ENCODE peak calls at places on chromosome 17, in ten cellular contexts. One of them, this sample, is unnamed.

GRCh38 chr17:58822148-58823050 is 66.7 kb downstream of the PPM1E start:
- DNase-seq in naive B cell: no peak
- DNase-seq in effector memory CD4-positive, alpha-beta T cell: no peak
- DNase-seq in activated B cell treated with CpG ODN at 0.5 μM for 24 hours: no peak
- DNase-seq in activated CD8-positive, alpha-beta memory T cell treated with anti-CD3 and anti-CD28 coated beads, Interleukin-2, amount 50 U/mL, for 48 hours: no peak
- DNase-seq in NCI-H2081: peak
- DNase-seq in type B pancreatic cell: no peak
- DNase-seq in stimulated activated CD4-positive, alpha-beta T cell treated with anti-CD3 and anti-CD28 coated beads, Interleukin-15, amount 100 ng/mL, for 1 hour: no peak
- DNase-seq in cardiac muscle cell: peak
- DNase-seq in GDM1: no peak
- DNase-seq in this sample: no peak

GRCh38 chr17:48427598-48427997 is 2.4 kb downstream of the SKAP1 start:
- DNase-seq in naive B cell: no peak
- DNase-seq in effector memory CD4-positive, alpha-beta T cell: peak
- DNase-seq in activated B cell treated with CpG ODN at 0.5 μM for 24 hours: no peak
- DNase-seq in activated CD8-positive, alpha-beta memory T cell treated with anti-CD3 and anti-CD28 coated beads, Interleukin-2, amount 50 U/mL, for 48 hours: peak
- DNase-seq in NCI-H2081: peak
- DNase-seq in type B pancreatic cell: no peak
- DNase-seq in stimulated activated CD4-positive, alpha-beta T cell treated with anti-CD3 and anti-CD28 coated beads, Interleukin-15, amount 100 ng/mL, for 1 hour: peak
- DNase-seq in cardiac muscle cell: no peak
- DNase-seq in GDM1: no peak
- DNase-seq in this sample: no peak

GRCh38 chr17:12857592-12857991 is 68.3 kb downstream of the ARHGAP44 start:
- DNase-seq in naive B cell: no peak
- DNase-seq in effector memory CD4-positive, alpha-beta T cell: no peak
- DNase-seq in activated B cell treated with CpG ODN at 0.5 μM for 24 hours: no peak
- DNase-seq in activated CD8-positive, alpha-beta memory T cell treated with anti-CD3 and anti-CD28 coated beads, Interleukin-2, amount 50 U/mL, for 48 hours: no peak
- DNase-seq in NCI-H2081: no peak
- DNase-seq in type B pancreatic cell: no peak
- DNase-seq in stimulated activated CD4-positive, alpha-beta T cell treated with anti-CD3 and anti-CD28 coated beads, Interleukin-15, amount 100 ng/mL, for 1 hour: no peak
- DNase-seq in cardiac muscle cell: no peak
- DNase-seq in GDM1: no peak
- DNase-seq in this sample: no peak

GRCh38 chr17:80110447-80110812 is 9.0 kb downstream of the GAA start:
- DNase-seq in naive B cell: no peak
- DNase-seq in effector memory CD4-positive, alpha-beta T cell: no peak
- DNase-seq in activated B cell treated with CpG ODN at 0.5 μM for 24 hours: no peak
- DNase-seq in activated CD8-positive, alpha-beta memory T cell treated with anti-CD3 and anti-CD28 coated beads, Interleukin-2, amount 50 U/mL, for 48 hours: no peak
- DNase-seq in NCI-H2081: no peak
- DNase-seq in type B pancreatic cell: no peak
- DNase-seq in stimulated activated CD4-positive, alpha-beta T cell treated with anti-CD3 and anti-CD28 coated beads, Interleukin-15, amount 100 ng/mL, for 1 hour: no peak
- DNase-seq in cardiac muscle cell: no peak
- DNase-seq in GDM1: no peak
- DNase-seq in this sample: no peak

GRCh38 chr17:60941028-60941427 is 263.4 kb downstream of the BCAS3 start:
- DNase-seq in naive B cell: no peak
- DNase-seq in effector memory CD4-positive, alpha-beta T cell: no peak
- DNase-seq in activated B cell treated with CpG ODN at 0.5 μM for 24 hours: no peak
- DNase-seq in activated CD8-positive, alpha-beta memory T cell treated with anti-CD3 and anti-CD28 coated beads, Interleukin-2, amount 50 U/mL, for 48 hours: no peak
- DNase-seq in NCI-H2081: peak
- DNase-seq in type B pancreatic cell: no peak
- DNase-seq in stimulated activated CD4-positive, alpha-beta T cell treated with anti-CD3 and anti-CD28 coated beads, Interleukin-15, amount 100 ng/mL, for 1 hour: no peak
- DNase-seq in cardiac muscle cell: peak
- DNase-seq in GDM1: no peak
- DNase-seq in this sample: no peak

GRCh38 chr17:29546834-29547233 is 20.0 kb downstream of the ABHD15 start:
- DNase-seq in naive B cell: no peak
- DNase-seq in effector memory CD4-positive, alpha-beta T cell: no peak
- DNase-seq in activated B cell treated with CpG ODN at 0.5 μM for 24 hours: no peak
- DNase-seq in activated CD8-positive, alpha-beta memory T cell treated with anti-CD3 and anti-CD28 coated beads, Interleukin-2, amount 50 U/mL, for 48 hours: no peak
- DNase-seq in NCI-H2081: no peak
- DNase-seq in type B pancreatic cell: no peak
- DNase-seq in stimulated activated CD4-positive, alpha-beta T cell treated with anti-CD3 and anti-CD28 coated beads, Interleukin-15, amount 100 ng/mL, for 1 hour: no peak
- DNase-seq in cardiac muscle cell: peak
- DNase-seq in GDM1: no peak
- DNase-seq in this sample: no peak

GRCh38 chr17:27824176-27824575 is 23.8 kb upstream of the NOS2 start:
- DNase-seq in naive B cell: no peak
- DNase-seq in effector memory CD4-positive, alpha-beta T cell: no peak
- DNase-seq in activated B cell treated with CpG ODN at 0.5 μM for 24 hours: no peak
- DNase-seq in activated CD8-positive, alpha-beta memory T cell treated with anti-CD3 and anti-CD28 coated beads, Interleukin-2, amount 50 U/mL, for 48 hours: no peak
- DNase-seq in NCI-H2081: no peak
- DNase-seq in type B pancreatic cell: no peak
- DNase-seq in stimulated activated CD4-positive, alpha-beta T cell treated with anti-CD3 and anti-CD28 coated beads, Interleukin-15, amount 100 ng/mL, for 1 hour: no peak
- DNase-seq in cardiac muscle cell: no peak
- DNase-seq in GDM1: no peak
- DNase-seq in this sample: no peak

GRCh38 chr17:72125226-72125651 is 4.4 kb downstream of the SOX9 start:
- DNase-seq in naive B cell: no peak
- DNase-seq in effector memory CD4-positive, alpha-beta T cell: no peak
- DNase-seq in activated B cell treated with CpG ODN at 0.5 μM for 24 hours: no peak
- DNase-seq in activated CD8-positive, alpha-beta memory T cell treated with anti-CD3 and anti-CD28 coated beads, Interleukin-2, amount 50 U/mL, for 48 hours: no peak
- DNase-seq in NCI-H2081: no peak
- DNase-seq in type B pancreatic cell: no peak
- DNase-seq in stimulated activated CD4-positive, alpha-beta T cell treated with anti-CD3 and anti-CD28 coated beads, Interleukin-15, amount 100 ng/mL, for 1 hour: no peak
- DNase-seq in cardiac muscle cell: peak
- DNase-seq in GDM1: no peak
- DNase-seq in this sample: no peak

GRCh38 chr17:5272313-5272712 is 9.8 kb upstream of the RABEP1 start:
- DNase-seq in naive B cell: no peak
- DNase-seq in effector memory CD4-positive, alpha-beta T cell: no peak
- DNase-seq in activated B cell treated with CpG ODN at 0.5 μM for 24 hours: no peak
- DNase-seq in activated CD8-positive, alpha-beta memory T cell treated with anti-CD3 and anti-CD28 coated beads, Interleukin-2, amount 50 U/mL, for 48 hours: no peak
- DNase-seq in NCI-H2081: no peak
- DNase-seq in type B pancreatic cell: no peak
- DNase-seq in stimulated activated CD4-positive, alpha-beta T cell treated with anti-CD3 and anti-CD28 coated beads, Interleukin-15, amount 100 ng/mL, for 1 hour: no peak
- DNase-seq in cardiac muscle cell: no peak
- DNase-seq in GDM1: no peak
- DNase-seq in this sample: no peak

GRCh38 chr17:42079541-42079940 is 18.7 kb downstream of the ZNF385C start:
- DNase-seq in naive B cell: no peak
- DNase-seq in effector memory CD4-positive, alpha-beta T cell: no peak
- DNase-seq in activated B cell treated with CpG ODN at 0.5 μM for 24 hours: no peak
- DNase-seq in activated CD8-positive, alpha-beta memory T cell treated with anti-CD3 and anti-CD28 coated beads, Interleukin-2, amount 50 U/mL, for 48 hours: no peak
- DNase-seq in NCI-H2081: no peak
- DNase-seq in type B pancreatic cell: no peak
- DNase-seq in stimulated activated CD4-positive, alpha-beta T cell treated with anti-CD3 and anti-CD28 coated beads, Interleukin-15, amount 100 ng/mL, for 1 hour: no peak
- DNase-seq in cardiac muscle cell: no peak
- DNase-seq in GDM1: no peak
- DNase-seq in this sample: no peak

GRCh38 chr17:82110298-82110697 is 12.3 kb upstream of the FASN start:
- DNase-seq in naive B cell: no peak
- DNase-seq in effector memory CD4-positive, alpha-beta T cell: no peak
- DNase-seq in activated B cell treated with CpG ODN at 0.5 μM for 24 hours: no peak
- DNase-seq in activated CD8-positive, alpha-beta memory T cell treated with anti-CD3 and anti-CD28 coated beads, Interleukin-2, amount 50 U/mL, for 48 hours: no peak
- DNase-seq in NCI-H2081: no peak
- DNase-seq in type B pancreatic cell: no peak
- DNase-seq in stimulated activated CD4-positive, alpha-beta T cell treated with anti-CD3 and anti-CD28 coated beads, Interleukin-15, amount 100 ng/mL, for 1 hour: no peak
- DNase-seq in cardiac muscle cell: no peak
- DNase-seq in GDM1: no peak
- DNase-seq in this sample: no peak

GRCh38 chr17:9021985-9022552 is 759 bp downstream of the NTN1 start:
- DNase-seq in naive B cell: no peak
- DNase-seq in effector memory CD4-positive, alpha-beta T cell: no peak
- DNase-seq in activated B cell treated with CpG ODN at 0.5 μM for 24 hours: peak
- DNase-seq in activated CD8-positive, alpha-beta memory T cell treated with anti-CD3 and anti-CD28 coated beads, Interleukin-2, amount 50 U/mL, for 48 hours: peak
- DNase-seq in NCI-H2081: no peak
- DNase-seq in type B pancreatic cell: no peak
- DNase-seq in stimulated activated CD4-positive, alpha-beta T cell treated with anti-CD3 and anti-CD28 coated beads, Interleukin-15, amount 100 ng/mL, for 1 hour: no peak
- DNase-seq in cardiac muscle cell: peak
- DNase-seq in GDM1: no peak
- DNase-seq in this sample: peak

GRCh38 chr17:5282639-5283217 is 644 bp downstream of the RABEP1 start:
- DNase-seq in naive B cell: no peak
- DNase-seq in effector memory CD4-positive, alpha-beta T cell: no peak
- DNase-seq in activated B cell treated with CpG ODN at 0.5 μM for 24 hours: no peak
- DNase-seq in activated CD8-positive, alpha-beta memory T cell treated with anti-CD3 and anti-CD28 coated beads, Interleukin-2, amount 50 U/mL, for 48 hours: peak
- DNase-seq in NCI-H2081: peak
- DNase-seq in type B pancreatic cell: no peak
- DNase-seq in stimulated activated CD4-positive, alpha-beta T cell treated with anti-CD3 and anti-CD28 coated beads, Interleukin-15, amount 100 ng/mL, for 1 hour: peak
- DNase-seq in cardiac muscle cell: peak
- DNase-seq in GDM1: no peak
- DNase-seq in this sample: no peak

GRCh38 chr17:65572581-65573282 is 11.3 kb upstream of the AXIN2 start:
- DNase-seq in naive B cell: no peak
- DNase-seq in effector memory CD4-positive, alpha-beta T cell: no peak
- DNase-seq in activated B cell treated with CpG ODN at 0.5 μM for 24 hours: no peak
- DNase-seq in activated CD8-positive, alpha-beta memory T cell treated with anti-CD3 and anti-CD28 coated beads, Interleukin-2, amount 50 U/mL, for 48 hours: no peak
- DNase-seq in NCI-H2081: no peak
- DNase-seq in type B pancreatic cell: no peak
- DNase-seq in stimulated activated CD4-positive, alpha-beta T cell treated with anti-CD3 and anti-CD28 coated beads, Interleukin-15, amount 100 ng/mL, for 1 hour: no peak
- DNase-seq in cardiac muscle cell: no peak
- DNase-seq in GDM1: no peak
- DNase-seq in this sample: no peak

GRCh38 chr17:66789961-66790421 is 44.9 kb upstream of the CACNG5 start:
- DNase-seq in naive B cell: no peak
- DNase-seq in effector memory CD4-positive, alpha-beta T cell: no peak
- DNase-seq in activated B cell treated with CpG ODN at 0.5 μM for 24 hours: no peak
- DNase-seq in activated CD8-positive, alpha-beta memory T cell treated with anti-CD3 and anti-CD28 coated beads, Interleukin-2, amount 50 U/mL, for 48 hours: no peak
- DNase-seq in NCI-H2081: no peak
- DNase-seq in type B pancreatic cell: no peak
- DNase-seq in stimulated activated CD4-positive, alpha-beta T cell treated with anti-CD3 and anti-CD28 coated beads, Interleukin-15, amount 100 ng/mL, for 1 hour: no peak
- DNase-seq in cardiac muscle cell: no peak
- DNase-seq in GDM1: no peak
- DNase-seq in this sample: no peak

GRCh38 chr17:61480414-61480807 is 28.2 kb downstream of the TBX4 start:
- DNase-seq in naive B cell: no peak
- DNase-seq in effector memory CD4-positive, alpha-beta T cell: no peak
- DNase-seq in activated B cell treated with CpG ODN at 0.5 μM for 24 hours: no peak
- DNase-seq in activated CD8-positive, alpha-beta memory T cell treated with anti-CD3 and anti-CD28 coated beads, Interleukin-2, amount 50 U/mL, for 48 hours: no peak
- DNase-seq in NCI-H2081: no peak
- DNase-seq in type B pancreatic cell: no peak
- DNase-seq in stimulated activated CD4-positive, alpha-beta T cell treated with anti-CD3 and anti-CD28 coated beads, Interleukin-15, amount 100 ng/mL, for 1 hour: no peak
- DNase-seq in cardiac muscle cell: no peak
- DNase-seq in GDM1: no peak
- DNase-seq in this sample: no peak

GRCh38 chr17:81922566-81923301 is 4.8 kb upstream of the SIRT7 start:
- DNase-seq in naive B cell: no peak
- DNase-seq in effector memory CD4-positive, alpha-beta T cell: no peak
- DNase-seq in activated B cell treated with CpG ODN at 0.5 μM for 24 hours: no peak
- DNase-seq in activated CD8-positive, alpha-beta memory T cell treated with anti-CD3 and anti-CD28 coated beads, Interleukin-2, amount 50 U/mL, for 48 hours: no peak
- DNase-seq in NCI-H2081: no peak
- DNase-seq in type B pancreatic cell: no peak
- DNase-seq in stimulated activated CD4-positive, alpha-beta T cell treated with anti-CD3 and anti-CD28 coated beads, Interleukin-15, amount 100 ng/mL, for 1 hour: no peak
- DNase-seq in cardiac muscle cell: no peak
- DNase-seq in GDM1: no peak
- DNase-seq in this sample: no peak

GRCh38 chr17:8391711-8392110 is 5.9 kb downstream of the RNF222 start:
- DNase-seq in naive B cell: no peak
- DNase-seq in effector memory CD4-positive, alpha-beta T cell: no peak
- DNase-seq in activated B cell treated with CpG ODN at 0.5 μM for 24 hours: no peak
- DNase-seq in activated CD8-positive, alpha-beta memory T cell treated with anti-CD3 and anti-CD28 coated beads, Interleukin-2, amount 50 U/mL, for 48 hours: no peak
- DNase-seq in NCI-H2081: no peak
- DNase-seq in type B pancreatic cell: no peak
- DNase-seq in stimulated activated CD4-positive, alpha-beta T cell treated with anti-CD3 and anti-CD28 coated beads, Interleukin-15, amount 100 ng/mL, for 1 hour: no peak
- DNase-seq in cardiac muscle cell: peak
- DNase-seq in GDM1: no peak
- DNase-seq in this sample: no peak

GRCh38 chr17:72116692-72117469 is 3.9 kb upstream of the SOX9 start:
- DNase-seq in naive B cell: no peak
- DNase-seq in effector memory CD4-positive, alpha-beta T cell: no peak
- DNase-seq in activated B cell treated with CpG ODN at 0.5 μM for 24 hours: no peak
- DNase-seq in activated CD8-positive, alpha-beta memory T cell treated with anti-CD3 and anti-CD28 coated beads, Interleukin-2, amount 50 U/mL, for 48 hours: peak
- DNase-seq in NCI-H2081: no peak
- DNase-seq in type B pancreatic cell: no peak
- DNase-seq in stimulated activated CD4-positive, alpha-beta T cell treated with anti-CD3 and anti-CD28 coated beads, Interleukin-15, amount 100 ng/mL, for 1 hour: no peak
- DNase-seq in cardiac muscle cell: peak
- DNase-seq in GDM1: no peak
- DNase-seq in this sample: peak

GRCh38 chr17:42814633-42815399 is 9.3 kb downstream of the BECN1 start:
- DNase-seq in naive B cell: no peak
- DNase-seq in effector memory CD4-positive, alpha-beta T cell: no peak
- DNase-seq in activated B cell treated with CpG ODN at 0.5 μM for 24 hours: no peak
- DNase-seq in activated CD8-positive, alpha-beta memory T cell treated with anti-CD3 and anti-CD28 coated beads, Interleukin-2, amount 50 U/mL, for 48 hours: peak
- DNase-seq in NCI-H2081: no peak
- DNase-seq in type B pancreatic cell: no peak
- DNase-seq in stimulated activated CD4-positive, alpha-beta T cell treated with anti-CD3 and anti-CD28 coated beads, Interleukin-15, amount 100 ng/mL, for 1 hour: no peak
- DNase-seq in cardiac muscle cell: peak
- DNase-seq in GDM1: no peak
- DNase-seq in this sample: no peak

This sample was measured in Right ventricle myocardium inferior.